ENCODE peak calls at places on chromosomes 6 and 20, in six cellular contexts. V, Z, O, L, U and I are unnamed samples.

GRCh38 chr6:73710470-73710869 is 14.5 kb downstream of the CD109 start:
- DNase-seq in V (peak), Z (no peak), O (no peak), L (no peak), U (no peak), I (no peak)

GRCh38 chr20:50655325-50655880 is 35.9 kb downstream of the RIPOR3 start:
- DNase-seq in V (peak), Z (no peak), O (no peak), L (no peak), U (no peak), I (no peak)

GRCh38 chr20:24382775-24383174 is 86.7 kb upstream of the SYNDIG1 start:
- DNase-seq in V (peak), Z (no peak), O (no peak), L (no peak), U (no peak), I (no peak)

GRCh38 chr6:96837138-96837971 is at the start of gene GPR63:
- DNase-seq in V (peak), Z (peak), O (peak), L (peak), U (peak), I (peak)

GRCh38 chr6:144266091-144266649 is 19.0 kb upstream of the UTRN start:
- DNase-seq in V (peak), Z (no peak), O (no peak), L (no peak), U (no peak), I (peak)

GRCh38 chr6:1514078-1514477 is 95.6 kb upstream of the FOXC1 start:
- DNase-seq in V (no peak), Z (no peak), O (no peak), L (no peak), U (no peak), I (no peak)

GRCh38 chr20:25178563-25179438 is 16.7 kb upstream of the ENTPD6 start:
- DNase-seq in V (peak), Z (no peak), O (no peak), L (no peak), U (no peak), I (peak)

GRCh38 chr6:88864347-88865057 is 98.9 kb downstream of the RNGTT start:
- DNase-seq in V (no peak), Z (no peak), O (no peak), L (no peak), U (no peak), I (no peak)

GRCh38 chr6:14292119-14292518 is 174.5 kb downstream of the CD83 start:
- DNase-seq in V (peak), Z (no peak), O (no peak), L (no peak), U (no peak), I (no peak)

GRCh38 chr6:37354526-37355384 is 972 bp downstream of the RNF8 start:
- DNase-seq in V (peak), Z (peak), O (no peak), L (peak), U (peak), I (peak)

GRCh38 chr6:79947191-79948173 is at the start of gene ELOVL4:
- DNase-seq in V (peak), Z (peak), O (peak), L (peak), U (peak), I (peak)

GRCh38 chr6:143252961-143253360 is 192.3 kb downstream of the AIG1 start:
- DNase-seq in V (no peak), Z (no peak), O (no peak), L (no peak), U (no peak), I (no peak)